ENCODE peak calls at places on chromosome 19, in four cellular contexts. N is K562, X is HepG2, Y is GM12878. G is an unnamed sample.

GRCh38 chr19:48568345-48568886 is 16.4 kb downstream of the SULT2B1 start:
- DNase-seq in X (peak), Y (no peak), N (peak), G (no peak)

GRCh38 chr19:39130337-39131254 is 5.0 kb downstream of the PAK4 start:
- DNase-seq in N (no peak), Y (no peak), X (no peak), G (no peak)

GRCh38 chr19:23002690-23003422 is at the start of gene ZNF728:
- DNase-seq in X (no peak), N (peak), Y (no peak), G (no peak)

GRCh38 chr19:6212403-6213265 is 67.1 kb downstream of the MLLT1 start:
- DNase-seq in X (no peak), N (no peak), Y (no peak), G (no peak)

GRCh38 chr19:18776288-18776594 is 14.9 kb downstream of the COMP start:
- DNase-seq in N (peak), X (no peak), Y (no peak), G (no peak)

GRCh38 chr19:38452430-38453366 is 19.2 kb downstream of the RYR1 start:
- DNase-seq in N (peak), X (no peak), Y (no peak), G (peak)

GRCh38 chr19:44779150-44779549 is 1.5 kb downstream of the CBLC start:
- DNase-seq in N (no peak), Y (no peak), X (no peak), G (no peak)

GRCh38 chr19:42132851-42133528 is 744 bp upstream of the POU2F2 start:
- DNase-seq in X (peak), N (peak), Y (peak), G (peak)

GRCh38 chr19:6536138-6536671 is 5.4 kb downstream of the TNFSF9 start:
- DNase-seq in Y (peak), N (peak), X (peak), G (peak)

GRCh38 chr19:17327654-17328516 is 6.8 kb downstream of the ANO8 start:
- DNase-seq in Y (no peak), N (peak), X (peak), G (peak)

GRCh38 chr19:53037101-53038097 is 7.1 kb upstream of the ERVV-2 start:
- DNase-seq in N (peak), X (no peak), Y (no peak), G (peak)

GRCh38 chr19:41991025-41991424 is 3.0 kb downstream of the ATP1A3 start:
- DNase-seq in X (no peak), Y (no peak), N (no peak), G (no peak)

GRCh38 chr19:10797078-10797477 is 38.9 kb downstream of the TMED1 start:
- DNase-seq in Y (no peak), N (no peak), X (no peak), G (no peak)

GRCh38 chr19:44824758-44825157 is 15.9 kb downstream of the BCAM start:
- DNase-seq in Y (no peak), X (no peak), N (no peak), G (no peak)

GRCh38 chr19:33399745-33400681 is 26.5 kb downstream of the CEBPG start:
- DNase-seq in N (no peak), X (no peak), Y (no peak), G (peak)

GRCh38 chr19:56108447-56109195 is 12.5 kb downstream of the ZNF787 start:
- DNase-seq in N (no peak), X (no peak), Y (no peak), G (no peak)

GRCh38 chr19:48190288-48191284 is 20.1 kb downstream of the ZSWIM9 start:
- DNase-seq in N (peak), X (peak), Y (no peak), G (peak)

GRCh38 chr19:45179063-45179847 is 671 bp downstream of the BLOC1S3 start:
- DNase-seq in Y (no peak), X (no peak), N (peak), G (no peak)

GRCh38 chr19:20154636-20155035 is 12.4 kb upstream of the ZNF486 start:
- DNase-seq in N (no peak), Y (no peak), X (no peak), G (no peak)

GRCh38 chr19:5585461-5586299 is 17.9 kb upstream of the TINCR start:
- DNase-seq in Y (no peak), N (peak), X (no peak), G (peak)

GRCh38 chr19:4657262-4657661 is 12.9 kb downstream of the MYDGF start:
- DNase-seq in N (no peak), X (no peak), Y (no peak), G (no peak)

GRCh38 chr19:42111811-42112210 is 20.4 kb downstream of the POU2F2 start:
- DNase-seq in Y (no peak), N (no peak), X (no peak), G (no peak)

GRCh38 chr19:6528544-6529121 is 2.2 kb upstream of the TNFSF9 start:
- DNase-seq in Y (no peak), X (peak), N (no peak), G (peak)

GRCh38 chr19:56263319-56263718 is 9.2 kb upstream of the EDDM13 start:
- DNase-seq in X (no peak), N (peak), Y (no peak), G (no peak)

GRCh38 chr19:46411088-46412033 is 2.0 kb downstream of the CCDC8 start:
- DNase-seq in X (no peak), Y (no peak), N (no peak), G (no peak)

GRCh38 chr19:4444765-4445741 is 12.5 kb downstream of the UBXN6 start:
- DNase-seq in N (peak), Y (no peak), X (no peak), G (no peak)

GRCh38 chr19:3803114-3803888 is 17.1 kb upstream of the MATK start:
- DNase-seq in Y (no peak), X (no peak), N (no peak), G (no peak)

GRCh38 chr19:30719189-30719990 is 347.2 kb downstream of the ZNF536 start:
- DNase-seq in Y (no peak), N (no peak), X (no peak), G (peak)

GRCh38 chr19:45798995-45799517 is 6.4 kb upstream of the DMWD start:
- DNase-seq in Y (peak), X (peak), N (peak), G (peak)

GRCh38 chr19:7333198-7334118 is 15.3 kb upstream of the ARHGEF18 start:
- DNase-seq in Y (peak), N (no peak), X (no peak), G (no peak)

GRCh38 chr19:29667941-29668340 is 2.7 kb downstream of the PLEKHF1 start:
- DNase-seq in N (no peak), Y (no peak), X (no peak), G (no peak)

GRCh38 chr19:3648037-3648905 is 21.7 kb upstream of the CACTIN start:
- DNase-seq in Y (no peak), X (no peak), N (no peak), G (no peak)

GRCh38 chr19:53823380-53824120 is 564 bp downstream of the NLRP12 start:
- DNase-seq in N (no peak), X (no peak), Y (no peak), G (no peak)

GRCh38 chr19:11013771-11014170 is 52.9 kb downstream of the SMARCA4 start:
- DNase-seq in X (no peak), N (no peak), Y (no peak), G (no peak)

GRCh38 chr19:53647792-53648191 is 16.0 kb downstream of the DPRX start:
- DNase-seq in X (no peak), N (no peak), Y (no peak), G (no peak)

GRCh38 chr19:48915757-48916156 is 15.6 kb downstream of the NUCB1 start:
- DNase-seq in N (no peak), X (no peak), Y (no peak), G (no peak)

GRCh38 chr19:39701291-39701690 is 3.0 kb upstream of the LGALS14 start:
- DNase-seq in Y (peak), X (no peak), N (no peak), G (no peak)

GRCh38 chr19:3386447-3387234 is 20.3 kb downstream of the NFIC start:
- DNase-seq in N (no peak), Y (no peak), X (no peak), G (no peak)

GRCh38 chr19:1657632-1658445 is 5.4 kb upstream of the TCF3 start:
- DNase-seq in N (no peak), Y (no peak), X (no peak), G (no peak)
- TF ChIP-seq USF2 in N (no peak), Y (no peak), X (no peak), G (no peak)

GRCh38 chr19:51547397-51548212 is 16.1 kb upstream of the SIGLEC6 start:
- DNase-seq in Y (no peak), N (peak), X (no peak), G (no peak)
- TF ChIP-seq ATF3 in Y (no peak), N (peak), X (no peak), G (no peak)

GRCh38 chr19:13598098-13598497 is 91.8 kb upstream of the CACNA1A start:
- DNase-seq in X (no peak), Y (no peak), N (no peak), G (no peak)

GRCh38 chr19:13597625-13598024 is 91.3 kb upstream of the CACNA1A start:
- DNase-seq in X (peak), Y (peak), N (peak), G (peak)

GRCh38 chr19:13600802-13601201 is 94.5 kb upstream of the CACNA1A start:
- DNase-seq in X (no peak), N (no peak), Y (no peak), G (no peak)

GRCh38 chr19:13600091-13600490 is 93.8 kb upstream of the CACNA1A start:
- DNase-seq in Y (no peak), X (no peak), N (no peak), G (no peak)

DNA sequence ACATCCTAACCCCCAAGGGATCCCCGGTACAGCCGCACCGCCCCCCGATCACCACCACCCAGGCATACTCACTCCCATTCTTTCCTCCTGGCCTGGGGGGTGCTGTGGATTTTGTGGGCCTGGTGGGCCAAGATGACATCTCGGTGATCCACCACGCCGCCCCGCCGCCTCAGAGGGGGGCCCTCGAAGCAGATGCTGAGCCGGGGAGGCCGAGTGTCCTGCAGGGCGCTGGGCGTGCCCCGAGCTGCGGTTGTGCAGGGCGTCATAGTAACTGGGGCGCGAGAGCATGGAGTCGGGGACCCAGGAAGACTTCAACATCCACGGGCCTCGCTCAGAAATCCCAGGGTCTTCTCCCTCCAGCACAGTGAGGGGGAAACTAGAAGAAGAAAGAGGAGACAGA is 93.4 kb upstream of the CACNA1A start:
- DNase-seq in N (no peak), X (no peak), Y (no peak), G (no peak)
- TF ChIP-seq TCF7 in N (no peak), X (no peak), Y (no peak), G (no peak)

GRCh38 chr19:14560776-14561108 is 11.1 kb downstream of the NDUFB7 start:
- DNase-seq in X (no peak), N (no peak), Y (no peak), G (no peak)
- TF ChIP-seq USF2 in X (no peak), N (no peak), Y (no peak), G (no peak)